ENCODE peak calls at places on chromosomes 6 and 20, in nine cellular contexts. C, M, D, P, E, Q, L, Z and I are unnamed samples. For H3K36me3, the result is how much of the 10 kb centered on the place peaks cover.

GRCh38 chr6:83546636-83547035 is 34.3 kb downstream of the PRSS35 start:
- DNase-seq in C (peak), M (no peak), D (no peak), P (peak), E (no peak), Q (no peak), L (peak), Z (no peak), I (peak)

GRCh38 chr20:7094438-7094997 is 327.0 kb downstream of the BMP2 start:
- DNase-seq in C (peak), M (no peak), D (no peak), P (peak), E (peak), Q (peak), L (peak), Z (no peak), I (peak)

GRCh38 chr6:145643760-145644159 is 91.6 kb downstream of the EPM2A start:
- DNase-seq in C (no peak), M (no peak), D (no peak), P (no peak), E (peak), Q (no peak), L (no peak), Z (no peak), I (peak)

GRCh38 chr20:11716239-11716944 is 201.3 kb upstream of the BTBD3 start:
- DNase-seq in C (no peak), M (no peak), D (no peak), P (peak), E (peak), Q (peak), L (peak), Z (no peak), I (peak)

GRCh38 chr6:149264629-149265028 is 52.9 kb upstream of the TAB2 start:
- DNase-seq in C (no peak), M (peak), D (no peak), P (no peak), E (no peak), Q (no peak), L (no peak), Z (no peak), I (no peak)

GRCh38 chr6:106630366-106630765 is 988 bp downstream of the QRSL1 start:
- DNase-seq in C (no peak), M (no peak), D (no peak), P (no peak), E (no peak), Q (no peak), L (peak), Z (no peak), I (peak)

GRCh38 chr20:11045412-11046175 is 371.8 kb upstream of the JAG1 start:
- DNase-seq in C (peak), M (no peak), D (no peak), P (no peak), E (no peak), Q (no peak), L (peak), Z (no peak), I (no peak)

GRCh38 chr6:54801669-54802068 is 44.9 kb upstream of the FAM83B start:
- DNase-seq in C (no peak), M (no peak), D (no peak), P (peak), E (peak), Q (peak), L (peak), Z (no peak), I (peak)

GRCh38 chr6:47047479-47048411 is 5.6 kb upstream of the ADGRF1 start:
- DNase-seq in C (peak), M (peak), D (no peak), P (peak), E (peak), Q (peak), L (peak), Z (peak), I (peak)

DNA sequence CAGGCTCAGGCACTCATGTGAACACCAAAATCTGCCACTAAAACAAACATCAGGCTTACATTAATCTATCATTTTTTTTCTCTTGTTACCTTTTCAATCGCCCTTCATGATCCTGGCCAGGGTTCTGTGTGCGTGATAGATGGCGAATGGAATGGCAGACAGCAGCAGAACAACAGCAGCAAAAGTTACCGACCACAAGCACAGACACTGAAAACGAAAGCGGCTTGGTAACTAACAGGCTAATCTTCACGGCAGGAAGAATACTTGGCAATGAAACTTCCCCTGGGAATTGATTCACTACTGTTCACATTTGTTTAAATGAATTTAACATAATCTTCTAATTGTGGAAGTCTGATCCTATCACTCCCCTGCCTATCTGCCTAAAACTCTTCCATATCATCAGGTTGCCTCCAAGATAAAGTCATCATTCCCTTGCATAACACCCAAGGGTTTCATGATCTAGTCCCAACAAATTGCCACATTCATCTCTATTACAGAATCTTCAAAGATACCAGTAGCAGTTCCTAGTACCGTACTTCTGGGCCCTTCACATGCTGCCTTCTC is 28.7 kb downstream of the PTPRK start:
- DNase-seq in C (no peak), M (peak), D (no peak), P (peak), E (peak), Q (peak), L (no peak), Z (no peak), I (peak)
- H3K4me3 ChIP-seq in C (peak), M (no peak), D (peak), P (peak), E (peak), Q (peak), L (no peak), Z (peak), I (peak)

DNA sequence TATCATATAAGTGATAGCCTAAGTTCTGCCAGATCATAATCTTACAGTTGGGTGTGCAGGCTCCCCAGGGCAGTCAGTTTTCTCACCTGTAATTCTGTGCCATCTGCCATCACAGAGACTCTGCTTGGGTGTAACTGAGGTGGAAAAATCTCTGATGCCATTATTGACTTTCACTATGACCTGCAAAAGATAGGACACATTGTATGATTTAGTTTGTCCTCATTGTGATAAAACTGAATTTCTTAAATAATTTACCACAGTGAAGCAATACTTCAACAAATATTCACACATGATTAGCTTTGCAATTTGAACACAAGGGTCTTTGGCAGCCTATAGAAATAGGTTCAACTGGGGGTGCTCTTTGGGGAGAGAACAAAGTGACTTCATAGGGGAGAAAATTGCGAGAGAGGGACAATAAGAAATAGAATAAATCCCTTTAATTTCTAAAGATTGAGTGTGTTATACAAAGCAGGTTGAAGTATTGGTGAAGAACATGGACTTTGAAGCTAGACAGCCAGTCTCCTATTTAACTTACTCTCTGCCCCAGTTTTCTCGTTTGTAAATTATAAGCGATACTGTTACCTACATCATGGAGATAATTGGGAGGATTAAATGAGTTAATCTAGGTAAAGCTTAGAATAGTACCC is 27.3 kb downstream of the FAM229B start:
- DNase-seq in C (no peak), M (no peak), D (no peak), P (no peak), E (no peak), Q (no peak), L (no peak), Z (no peak), I (no peak)
- TF ChIP-seq CTCF in C (no peak), M (no peak), D (no peak), P (no peak), E (no peak), Q (no peak), L (no peak), Z (no peak), I (no peak)

DNA sequence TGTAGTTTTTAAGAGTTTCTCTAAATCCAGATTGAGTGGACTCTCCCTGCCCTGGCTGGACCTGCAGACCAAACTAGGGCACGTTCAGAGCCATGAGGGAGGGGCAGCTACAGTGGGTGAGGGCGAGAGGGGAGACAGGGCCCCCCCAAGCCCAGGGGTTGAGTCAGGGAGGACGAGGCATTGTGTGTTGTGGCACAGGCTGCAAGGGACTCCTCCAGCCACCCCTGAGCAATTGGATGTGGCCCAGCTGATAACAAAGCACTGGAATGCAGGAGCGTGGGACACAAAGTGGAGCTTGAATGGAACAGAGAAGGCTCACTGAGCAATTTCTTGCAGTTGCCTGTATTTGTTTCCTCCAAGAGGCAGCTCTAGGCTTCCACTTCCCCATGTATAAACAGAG is 43.5 kb upstream of the MYL9 start:
- DNase-seq in C (no peak), M (no peak), D (no peak), P (no peak), E (peak), Q (no peak), L (no peak), Z (peak), I (no peak)
- H3K36me3 ChIP-seq in C (under half), M (under half), D (under half), P (under half), E (half or more), Q (under half), L (under half), Z (half or more), I (under half)

DNA sequence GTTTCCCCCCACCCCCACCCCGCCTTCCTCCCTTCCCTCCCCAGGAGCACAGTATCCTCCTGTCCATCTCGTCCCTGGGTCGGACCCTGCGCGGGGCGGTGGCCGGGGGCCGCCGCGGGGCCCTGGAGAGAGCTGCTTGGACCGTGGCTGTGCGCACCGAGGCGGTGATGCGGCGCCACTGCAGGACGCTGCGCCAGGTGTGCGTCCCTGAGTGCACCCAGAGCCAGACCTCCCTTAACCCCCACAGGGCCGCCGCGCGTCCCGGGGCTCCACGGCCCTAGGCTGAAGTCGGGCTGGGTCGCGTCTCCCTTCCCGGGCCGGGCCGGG is 2.2 kb downstream of the C20orf204 start:
- DNase-seq in C (no peak), M (no peak), D (no peak), P (no peak), E (no peak), Q (no peak), L (no peak), Z (no peak), I (no peak)
- H3K4me3 ChIP-seq in C (peak), M (peak), D (peak), P (peak), E (no peak), Q (peak), L (peak), Z (peak), I (no peak)

GRCh38 chr6:75202676-75203131 is 3.1 kb downstream of the COL12A1 start:
- DNase-seq in C (no peak), M (no peak), D (no peak), P (no peak), E (no peak), Q (peak), L (no peak), Z (no peak), I (no peak)

GRCh38 chr6:75203721-75204120 is 2.1 kb downstream of the COL12A1 start:
- DNase-seq in C (no peak), M (no peak), D (no peak), P (peak), E (no peak), Q (no peak), L (no peak), Z (no peak), I (no peak)

GRCh38 chr6:75199856-75200255 is 6.0 kb downstream of the COL12A1 start:
- DNase-seq in C (no peak), M (no peak), D (no peak), P (no peak), E (no peak), Q (no peak), L (no peak), Z (no peak), I (no peak)

GRCh38 chr6:75201076-75201475 is 4.8 kb downstream of the COL12A1 start:
- DNase-seq in C (no peak), M (no peak), D (no peak), P (no peak), E (no peak), Q (no peak), L (no peak), Z (no peak), I (no peak)

GRCh38 chr6:75201901-75202672 is 3.8 kb downstream of the COL12A1 start:
- DNase-seq in C (peak), M (no peak), D (peak), P (no peak), E (peak), Q (peak), L (peak), Z (peak), I (no peak)
- TF ChIP-seq CTCF in C (no peak), M (no peak), D (no peak), P (no peak), E (peak), Q (peak), L (peak), Z (no peak), I (peak)

GRCh38 chr20:46900826-46901225 is 6.2 kb downstream of the EYA2 start:
- DNase-seq in C (no peak), M (no peak), D (no peak), P (no peak), E (no peak), Q (no peak), L (no peak), Z (no peak), I (peak)

GRCh38 chr20:46899619-46900018 is 5.0 kb downstream of the EYA2 start:
- DNase-seq in C (no peak), M (no peak), D (no peak), P (no peak), E (no peak), Q (no peak), L (no peak), Z (peak), I (no peak)

GRCh38 chr20:46898433-46898832 is 3.8 kb downstream of the EYA2 start:
- DNase-seq in C (no peak), M (no peak), D (no peak), P (no peak), E (no peak), Q (no peak), L (no peak), Z (no peak), I (peak)

GRCh38 chr20:46901638-46902037 is 7.0 kb downstream of the EYA2 start:
- DNase-seq in C (no peak), M (no peak), D (no peak), P (no peak), E (no peak), Q (peak), L (no peak), Z (no peak), I (peak)

GRCh38 chr20:46900068-46900467 is 5.4 kb downstream of the EYA2 start:
- DNase-seq in C (no peak), M (no peak), D (no peak), P (no peak), E (no peak), Q (no peak), L (no peak), Z (no peak), I (peak)
- H3K36me3 ChIP-seq in C (under half), M (under half), D (under half), P (under half), E (under half), Q (under half), L (under half), Z (under half), I (under half)

DNA sequence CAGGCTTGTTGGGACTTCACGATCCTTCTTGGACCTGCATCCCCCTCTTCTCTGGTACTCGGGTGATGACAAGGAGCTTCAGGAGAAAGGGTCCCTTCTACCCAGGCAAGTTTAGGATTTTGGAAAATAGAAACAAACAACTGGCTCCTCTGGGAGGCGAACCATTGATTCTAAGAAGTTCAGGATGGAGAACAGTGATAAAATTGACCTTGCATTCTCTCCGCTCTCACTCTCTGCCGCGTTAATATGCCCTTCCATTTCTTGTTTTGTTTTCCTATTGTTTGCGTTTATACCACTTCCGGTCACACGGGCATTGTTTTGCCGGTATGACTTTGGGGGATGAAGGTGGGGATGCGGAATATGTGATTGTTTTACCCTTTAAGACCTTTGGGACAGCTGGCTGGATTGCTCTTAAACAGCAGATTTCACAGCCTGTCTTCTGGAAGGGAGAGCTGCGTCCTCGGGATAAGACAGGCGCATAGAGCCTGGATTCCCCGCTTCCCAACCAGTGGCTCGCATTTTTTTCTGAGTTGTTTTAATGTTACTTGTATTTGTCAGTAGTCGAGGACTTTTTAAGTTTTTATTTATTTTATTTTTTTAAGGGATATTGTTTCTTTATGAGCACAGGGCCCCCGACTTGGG is 144.3 kb upstream of the ZNF184 start:
- DNase-seq in C (no peak), M (no peak), D (no peak), P (peak), E (peak), Q (peak), L (no peak), Z (no peak), I (peak)
- H3K4me3 ChIP-seq in C (peak), M (no peak), D (peak), P (peak), E (peak), Q (peak), L (peak), Z (peak), I (peak)

DNA sequence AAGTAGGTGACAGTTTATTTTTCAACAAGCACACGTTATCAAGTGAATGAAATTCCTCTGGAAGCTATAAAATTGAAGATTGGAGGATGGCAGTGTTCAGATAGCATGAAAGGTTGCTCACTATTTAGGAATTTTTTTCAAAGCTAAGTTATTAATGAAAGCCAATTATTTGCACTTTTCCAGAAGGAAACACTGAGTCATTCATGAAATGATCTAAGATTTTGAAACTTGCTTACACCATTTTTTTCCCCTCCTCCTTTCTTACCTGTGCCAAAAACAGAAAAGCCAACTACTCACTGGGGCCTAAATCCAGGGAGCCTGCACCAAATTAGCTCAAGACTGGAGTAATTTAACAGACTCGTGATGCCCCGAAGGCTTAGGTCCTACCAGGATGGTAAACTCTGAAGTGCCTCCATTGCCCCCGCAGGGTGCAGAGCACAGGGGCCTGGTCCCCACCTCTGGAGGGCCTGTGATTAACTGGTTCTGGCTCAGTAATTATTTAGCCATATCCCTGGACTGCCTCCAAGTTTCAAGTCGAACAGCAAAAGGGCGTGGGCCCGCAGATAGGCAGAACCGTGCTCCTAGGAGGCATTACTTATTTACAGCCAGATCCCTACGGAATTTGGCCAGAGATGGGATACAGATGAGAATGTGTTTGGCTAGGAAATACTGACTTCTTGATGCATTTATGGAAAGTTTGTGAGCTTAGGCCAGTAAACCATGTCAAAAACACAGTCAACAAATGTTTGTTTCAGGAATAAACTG is 28.0 kb upstream of the ZNF217 start:
- DNase-seq in C (peak), M (no peak), D (peak), P (peak), E (no peak), Q (peak), L (peak), Z (peak), I (peak)
- TF ChIP-seq CTCF in C (no peak), M (no peak), D (no peak), P (no peak), E (no peak), Q (no peak), L (no peak), Z (no peak), I (no peak)

GRCh38 chr6:167912494-167912893 is 85.0 kb upstream of the KIF25 start:
- DNase-seq in C (no peak), M (no peak), D (no peak), P (no peak), E (no peak), Q (no peak), L (no peak), Z (no peak), I (no peak)
- H3K36me3 ChIP-seq in C (under half), M (under half), D (under half), P (under half), E (under half), Q (under half), L (under half), Z (half or more), I (under half)